ENCODE peak calls at places on chromosomes 13 and 19, in five cellular contexts. One of them, this sample, is unnamed.

GRCh38 chr13:20993661-20994440 is 67.5 kb downstream of the LATS2 start:
- DNase-seq in KG1: no peak
- DNase-seq in NCI-H748 treated with DMSO at 0.1 percent for 48 hours: no peak
- DNase-seq in ascending aorta: no peak
- DNase-seq in Right ventricle myocardium superior: no peak
- DNase-seq in this sample: peak

GRCh38 chr13:112603641-112604220 is 15.8 kb upstream of the TUBGCP3 start:
- DNase-seq in KG1: no peak
- DNase-seq in NCI-H748 treated with DMSO at 0.1 percent for 48 hours: no peak
- DNase-seq in ascending aorta: no peak
- DNase-seq in Right ventricle myocardium superior: no peak
- DNase-seq in this sample: no peak

GRCh38 chr13:26295812-26296211 is 41.9 kb downstream of the CDK8 start:
- DNase-seq in KG1: no peak
- DNase-seq in NCI-H748 treated with DMSO at 0.1 percent for 48 hours: no peak
- DNase-seq in ascending aorta: no peak
- DNase-seq in Right ventricle myocardium superior: no peak
- DNase-seq in this sample: no peak

GRCh38 chr19:38213911-38214625 is 10.0 kb downstream of the DPF1 start:
- DNase-seq in KG1: no peak
- DNase-seq in NCI-H748 treated with DMSO at 0.1 percent for 48 hours: no peak
- DNase-seq in ascending aorta: no peak
- DNase-seq in Right ventricle myocardium superior: no peak
- DNase-seq in this sample: no peak

GRCh38 chr19:46674416-46675178 is 13.6 kb upstream of the DACT3 start:
- DNase-seq in KG1: no peak
- DNase-seq in NCI-H748 treated with DMSO at 0.1 percent for 48 hours: no peak
- DNase-seq in ascending aorta: no peak
- DNase-seq in Right ventricle myocardium superior: no peak
- DNase-seq in this sample: no peak

GRCh38 chr13:95636853-95637252 is 7.7 kb downstream of the DZIP1 start:
- DNase-seq in KG1: no peak
- DNase-seq in NCI-H748 treated with DMSO at 0.1 percent for 48 hours: no peak
- DNase-seq in ascending aorta: no peak
- DNase-seq in Right ventricle myocardium superior: no peak
- DNase-seq in this sample: no peak

GRCh38 chr19:18796239-18796638 is 5.1 kb upstream of the COMP start:
- DNase-seq in KG1: no peak
- DNase-seq in NCI-H748 treated with DMSO at 0.1 percent for 48 hours: no peak
- DNase-seq in ascending aorta: no peak
- DNase-seq in Right ventricle myocardium superior: no peak
- DNase-seq in this sample: no peak

GRCh38 chr19:4742717-4743646 is 19.3 kb upstream of the DPP9 start:
- DNase-seq in KG1: no peak
- DNase-seq in NCI-H748 treated with DMSO at 0.1 percent for 48 hours: no peak
- DNase-seq in ascending aorta: no peak
- DNase-seq in Right ventricle myocardium superior: no peak
- DNase-seq in this sample: no peak

GRCh38 chr13:22487932-22488331 is 692.8 kb upstream of the SGCG start:
- DNase-seq in KG1: no peak
- DNase-seq in NCI-H748 treated with DMSO at 0.1 percent for 48 hours: no peak
- DNase-seq in ascending aorta: no peak
- DNase-seq in Right ventricle myocardium superior: no peak
- DNase-seq in this sample: no peak

GRCh38 chr13:30774214-30774730 is 38.9 kb downstream of the ALOX5AP start:
- DNase-seq in KG1: no peak
- DNase-seq in NCI-H748 treated with DMSO at 0.1 percent for 48 hours: no peak
- DNase-seq in ascending aorta: no peak
- DNase-seq in Right ventricle myocardium superior: no peak
- DNase-seq in this sample: no peak

GRCh38 chr19:45815501-45816216 is 551 bp upstream of the RSPH6A start:
- DNase-seq in KG1: no peak
- DNase-seq in NCI-H748 treated with DMSO at 0.1 percent for 48 hours: no peak
- DNase-seq in ascending aorta: no peak
- DNase-seq in Right ventricle myocardium superior: no peak
- DNase-seq in this sample: no peak

GRCh38 chr19:8988204-8988603 is 22.0 kb downstream of the MUC16 start:
- DNase-seq in KG1: peak
- DNase-seq in NCI-H748 treated with DMSO at 0.1 percent for 48 hours: no peak
- DNase-seq in ascending aorta: no peak
- DNase-seq in Right ventricle myocardium superior: no peak
- DNase-seq in this sample: peak

This sample was measured in AML-193.